ENCODE peak calls at places on chromosomes 4 and X, in six cellular contexts. U is HCT116, C is SK-N-SH, G is K562, M is HepG2, L is GM23338. Y is an unnamed sample.

GRCh38 chr4:144176476-144176875 is 36.0 kb upstream of the GYPA start:
- DNase-seq in M (no peak), L (no peak), C (no peak), G (no peak), U (no peak), Y (no peak)

GRCh38 chr4:157664726-157665125 is 444.2 kb downstream of the GRIA2 start:
- DNase-seq in G (no peak), U (peak; percentile 6), C (no peak), L (no peak), M (no peak), Y (no peak)

GRCh38 chr4:156053174-156053573 is 99.5 kb upstream of the CTSO start:
- DNase-seq in C (no peak), G (no peak), L (no peak), U (no peak), M (no peak), Y (no peak)

GRCh38 chr4:113141901-113142346 is 92.5 kb downstream of the ANK2 start:
- DNase-seq in C (no peak), G (no peak), L (no peak), U (peak; percentile 63), M (peak; percentile 98), Y (no peak)

GRCh38 chrX:129648514-129649267 is 6.1 kb downstream of the APLN start:
- DNase-seq in C (no peak), G (no peak), L (no peak), M (no peak), U (no peak), Y (no peak)

GRCh38 chr4:187179086-187180070 is 455.7 kb upstream of the FAT1 start:
- DNase-seq in G (no peak), U (no peak), L (peak; percentile 22), M (no peak), C (no peak), Y (no peak)

GRCh38 chr4:140819621-140820020 is 63.4 kb upstream of the TBC1D9 start:
- DNase-seq in L (no peak), C (no peak), M (no peak), G (no peak), U (no peak), Y (no peak)

GRCh38 chr4:130183796-130184195 is 1087.8 kb downstream of the C4orf33 start:
- DNase-seq in M (no peak), U (no peak), L (no peak), C (no peak), G (no peak), Y (no peak)

GRCh38 chr4:154928640-154929257 is 147.7 kb downstream of the RBM46 start:
- DNase-seq in C (peak; percentile 31), M (peak; percentile 32), L (peak; percentile 65), G (no peak), U (peak; percentile 43), Y (no peak)

GRCh38 chr4:41655177-41655576 is 93.3 kb downstream of the PHOX2B start:
- DNase-seq in M (no peak), C (no peak), U (no peak), G (no peak), L (no peak), Y (no peak)

GRCh38 chr4:150769235-150769634 is 187.3 kb downstream of the MAB21L2 start:
- DNase-seq in L (no peak), G (peak; percentile 16), M (peak; percentile 67), C (no peak), U (peak; percentile 74), Y (peak; percentile 12)

GRCh38 chrX:109632906-109633504 is 8.0 kb upstream of the KCNE5 start:
- DNase-seq in L (peak; percentile 50), U (no peak), M (no peak), C (peak; percentile 34), G (peak; percentile 27), Y (no peak)

DNA sequence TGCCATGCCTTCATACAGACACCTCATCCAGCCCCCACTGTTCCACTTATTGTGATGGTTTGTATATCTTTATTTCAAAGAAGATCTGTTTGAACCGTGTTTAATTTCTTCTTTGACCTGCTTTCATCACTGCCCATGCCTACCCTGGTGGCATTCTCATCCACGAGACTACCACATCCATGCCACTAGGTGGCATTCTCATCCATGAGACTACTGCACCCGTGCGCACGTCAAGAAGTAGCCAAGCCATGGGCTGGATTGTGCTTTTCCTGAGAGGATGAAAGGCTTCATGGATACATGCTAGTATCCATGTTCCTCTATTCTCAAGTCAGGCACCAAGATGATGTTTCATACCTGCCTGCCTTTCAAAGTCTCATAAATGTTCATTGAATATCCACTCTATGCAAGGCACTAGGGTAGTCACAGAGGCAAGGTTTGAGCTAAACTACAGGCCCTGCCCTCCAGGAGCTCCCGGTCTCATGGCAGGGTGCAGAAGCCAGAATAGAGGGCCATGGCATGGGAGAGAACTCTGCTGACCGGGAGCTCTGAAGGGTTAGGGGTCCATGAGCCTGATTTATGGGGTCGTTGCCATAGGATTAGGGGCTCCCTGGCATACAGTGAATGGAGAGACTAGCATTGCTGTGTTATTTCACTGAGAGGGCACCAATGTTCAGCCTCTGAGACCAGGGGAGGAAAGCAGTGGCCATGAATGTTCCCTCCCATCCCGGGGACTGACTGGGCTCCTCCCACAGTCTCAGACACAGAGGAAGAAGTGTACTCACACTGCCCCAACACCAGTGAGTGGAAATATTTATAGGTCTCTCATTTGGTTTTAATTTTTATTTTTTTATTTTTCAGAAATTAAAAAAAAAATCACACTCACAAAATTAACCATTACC is 24.8 kb upstream of the EOLA2 start:
- DNase-seq in C (peak; percentile 55), L (peak; percentile 61), U (peak; percentile 45), G (peak; percentile 14), M (peak; percentile 23), Y (peak; percentile 37)
- TF ChIP-seq POLR2AphosphoS5 in C (no peak), L (no peak), U (no peak), G (no peak), M (no peak), Y (no peak)

GRCh38 chrX:11759461-11760311 is 1.6 kb downstream of the MSL3 start:
- DNase-seq in C (peak; percentile 76), G (peak; percentile 85), L (peak; percentile 85), M (peak; percentile 88), U (peak; percentile 70), Y (peak; percentile 86)
- TF ChIP-seq REST in C (no peak), G (no peak), L (no peak), M (no peak), U (no peak), Y (no peak)

GRCh38 chr4:7135389-7135746 is 57.0 kb upstream of the SORCS2 start:
- DNase-seq in U (no peak), M (no peak), C (no peak), G (no peak), L (no peak), Y (no peak)

GRCh38 chr4:7138223-7139166 is 53.8 kb upstream of the SORCS2 start:
- DNase-seq in L (no peak), U (no peak), G (no peak), M (no peak), C (no peak), Y (no peak)

GRCh38 chr4:7139167-7139979 is 53.0 kb upstream of the SORCS2 start:
- DNase-seq in U (no peak), L (no peak), G (no peak), M (no peak), C (peak; percentile 76), Y (no peak)

GRCh38 chr4:7140062-7140691 is 52.2 kb upstream of the SORCS2 start:
- DNase-seq in C (no peak), G (no peak), M (no peak), L (no peak), U (no peak), Y (no peak)

GRCh38 chr4:7137346-7138200 is 54.8 kb upstream of the SORCS2 start:
- DNase-seq in L (no peak), M (no peak), G (no peak), U (no peak), C (no peak), Y (no peak)
- TF ChIP-seq POLR2AphosphoS5 in L (no peak), M (no peak), G (no peak), U (no peak), C (no peak), Y (no peak)

DNA sequence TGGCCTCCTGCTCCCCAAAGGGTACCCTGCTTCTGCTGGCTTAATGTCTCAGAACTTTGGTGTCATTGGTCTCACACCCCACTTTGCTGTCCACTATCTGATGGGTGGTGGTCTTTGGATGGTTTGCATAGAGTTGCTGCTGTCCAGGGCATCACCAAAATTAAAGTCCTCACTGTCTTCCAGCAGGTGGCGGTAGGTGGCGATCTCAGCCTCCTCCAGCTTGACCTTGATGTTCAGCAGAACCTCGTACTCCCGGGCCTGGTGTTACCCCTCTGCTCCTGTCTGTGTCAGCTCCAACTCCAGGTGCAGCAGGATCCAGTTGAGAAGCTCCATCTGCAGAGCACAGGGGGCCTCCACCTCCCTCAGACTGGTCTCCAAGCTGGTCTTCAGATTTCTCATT is 1169.5 kb upstream of the PABPC4L start:
- DNase-seq in M (peak; percentile 15), U (no peak), L (peak; percentile 30), G (no peak), C (peak; percentile 4), Y (no peak)
- TF ChIP-seq REST in M (no peak), U (no peak), L (no peak), G (no peak), C (no peak), Y (no peak)

DNA sequence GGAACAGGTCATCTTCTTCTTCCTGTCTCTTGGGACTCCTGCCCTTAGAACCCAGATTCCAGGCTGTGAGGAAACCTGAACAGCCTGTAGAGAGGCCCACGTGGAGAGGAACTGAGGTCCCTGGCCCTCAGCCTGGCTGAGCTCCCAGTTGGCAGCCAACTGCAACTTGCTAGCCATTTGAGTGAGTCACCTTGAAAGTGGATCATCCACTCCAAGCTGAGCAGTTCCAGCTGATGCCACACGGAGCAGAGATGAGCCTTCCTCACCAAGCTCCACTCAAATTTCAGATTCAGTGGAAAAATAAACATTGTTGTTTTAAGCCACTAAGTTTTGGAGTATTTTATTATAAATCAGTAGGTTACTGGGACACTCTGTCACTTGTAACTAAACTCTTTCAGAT is 392.5 kb downstream of the BCOR start:
- DNase-seq in C (no peak), M (no peak), L (peak; percentile 29), U (peak; percentile 29), G (no peak), Y (no peak)
- TF ChIP-seq POLR2AphosphoS5 in C (no peak), M (no peak), L (no peak), U (no peak), G (no peak), Y (no peak)

GRCh38 chrX:9947395-9947794 is 19.8 kb upstream of the CLDN34 start:
- DNase-seq in U (no peak), L (no peak), C (no peak), G (no peak), M (no peak), Y (no peak)

GRCh38 chrX:9938516-9938915 is 28.6 kb upstream of the CLDN34 start:
- DNase-seq in G (no peak), U (no peak), M (no peak), L (no peak), C (no peak), Y (no peak)

GRCh38 chrX:9940397-9940796 is 26.8 kb upstream of the CLDN34 start:
- DNase-seq in G (no peak), M (no peak), L (no peak), U (no peak), C (no peak), Y (no peak)

GRCh38 chrX:9943420-9943819 is 23.7 kb upstream of the CLDN34 start:
- DNase-seq in M (no peak), L (no peak), G (no peak), C (no peak), U (no peak), Y (no peak)

DNA sequence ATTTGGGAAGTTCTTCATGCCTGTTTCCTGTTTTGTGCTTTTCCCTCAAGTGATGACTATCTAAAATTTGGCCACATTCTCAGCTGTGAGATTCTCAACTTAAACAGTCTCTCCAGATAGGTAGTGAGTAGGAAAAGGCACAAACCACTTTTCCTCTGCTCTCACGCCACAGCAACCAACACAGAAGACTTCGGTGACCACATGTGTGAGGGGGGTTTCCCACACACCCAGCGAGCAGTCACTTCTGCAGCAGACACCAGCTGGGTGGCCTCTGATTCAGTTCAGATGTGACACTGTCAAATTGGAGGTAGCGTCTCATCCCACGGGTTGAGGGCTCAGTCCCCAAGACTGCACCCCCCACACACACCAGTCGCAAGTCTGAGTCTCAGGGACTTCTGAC is 25.1 kb upstream of the CLDN34 start:
- DNase-seq in C (no peak), M (no peak), U (no peak), G (no peak), L (no peak), Y (peak; percentile 77)
- TF ChIP-seq REST in C (no peak), M (no peak), U (no peak), G (no peak), L (no peak), Y (no peak)